ENCODE peak calls at places on chromosomes 2 and 18, in nine cellular contexts. J is tibial nerve; I is CD8-positive, alpha-beta memory T cell; Z is CD8-positive, alpha-beta T cell; U is fibroblast of villous mesenchyme; H is astrocyte; F is GM23338; G is cardiac fibroblast; D is choroid plexus epithelial cell. W is an unnamed sample.

GRCh38 chr2:98280376-98281102 is 65.7 kb upstream of the CNGA3 start:
- DNase-seq in J (no peak), I (no peak), Z (no peak), U (peak; percentile 37), H (no peak), F (peak; percentile 24), G (no peak), D (peak; percentile 7), W (peak; percentile 1)

GRCh38 chr2:102304268-102304667 is 7.1 kb upstream of the IL1RL1 start:
- DNase-seq in J (no peak), I (no peak), Z (no peak), U (peak; percentile 36), H (peak; percentile 48), F (no peak), G (peak; percentile 43), D (peak; percentile 79), W (peak; percentile 54)

GRCh38 chr2:65043001-65043400 is 13.2 kb upstream of the CEP68 start:
- DNase-seq in J (no peak), I (no peak), Z (no peak), U (no peak), H (no peak), F (no peak), G (no peak), D (no peak), W (no peak)

GRCh38 chr18:67510831-67511230 is 5.7 kb downstream of the DSEL start:
- DNase-seq in J (no peak), I (no peak), Z (no peak), U (peak; percentile 22), H (no peak), F (no peak), G (no peak), D (no peak), W (peak; percentile 29)

GRCh38 chr2:20625491-20625919 is 25.4 kb downstream of the HS1BP3 start:
- DNase-seq in J (no peak), I (no peak), Z (no peak), U (no peak), H (no peak), F (no peak), G (no peak), D (no peak), W (no peak)

GRCh38 chr2:55311444-55311870 is 42.4 kb upstream of the MTIF2 start:
- DNase-seq in J (no peak), I (no peak), Z (no peak), U (peak; percentile 30), H (no peak), F (peak; percentile 4), G (peak; percentile 31), D (peak; percentile 67), W (peak; percentile 22)

GRCh38 chr2:85997016-85997970 is 108.4 kb downstream of the POLR1A start:
- DNase-seq in J (peak; percentile 47), I (no peak), Z (no peak), U (no peak), H (peak; percentile 45), F (no peak), G (peak; percentile 83), D (peak; percentile 24), W (peak; percentile 88)

GRCh38 chr2:9153589-9153988 is 53.0 kb upstream of the ASAP2 start:
- DNase-seq in J (no peak), I (no peak), Z (no peak), U (no peak), H (no peak), F (no peak), G (peak; percentile 29), D (no peak), W (peak; percentile 39)

GRCh38 chr2:191845876-191846786 is 757 bp downstream of the CAVIN2 start:
- DNase-seq in J (no peak), I (no peak), Z (no peak), U (no peak), H (no peak), F (no peak), G (no peak), D (no peak), W (no peak)

GRCh38 chr2:120923426-120923825 is 187.8 kb downstream of the GLI2 start:
- DNase-seq in J (no peak), I (no peak), Z (no peak), U (no peak), H (no peak), F (no peak), G (no peak), D (no peak), W (no peak)

GRCh38 chr2:177239934-177240600 is 24.5 kb downstream of the NFE2L2 start:
- DNase-seq in J (peak; percentile 76), I (peak; percentile 54), Z (no peak), U (peak; percentile 66), H (peak; percentile 48), F (no peak), G (peak; percentile 70), D (peak; percentile 71), W (peak; percentile 67)

GRCh38 chr18:41457730-41458129 is 497.3 kb upstream of the PIK3C3 start:
- DNase-seq in J (no peak), I (no peak), Z (no peak), U (no peak), H (no peak), F (peak; percentile 21), G (no peak), D (no peak), W (no peak)

GRCh38 chr2:9769171-9770005 is 73.9 kb upstream of the TAF1B start:
- DNase-seq in J (no peak), I (no peak), Z (no peak), U (no peak), H (peak; percentile 36), F (peak; percentile 56), G (no peak), D (no peak), W (no peak)

GRCh38 chr18:22987547-22988182 is 54.5 kb downstream of the RBBP8 start:
- DNase-seq in J (no peak), I (no peak), Z (no peak), U (no peak), H (no peak), F (no peak), G (no peak), D (no peak), W (no peak)

GRCh38 chr2:226483745-226484619 is 315.6 kb downstream of the IRS1 start:
- DNase-seq in J (no peak), I (no peak), Z (no peak), U (peak; percentile 24), H (peak; percentile 69), F (peak; percentile 92), G (peak; percentile 34), D (peak; percentile 67), W (peak; percentile 49)

GRCh38 chr2:157875720-157876065 is 437 bp downstream of the ACVR1 start:
- DNase-seq in J (peak; percentile 17), I (peak; percentile 62), Z (no peak), U (no peak), H (no peak), F (peak; percentile 63), G (no peak), D (peak; percentile 28), W (peak; percentile 4)

GRCh38 chr2:165871025-165871424 is 77.0 kb upstream of the GALNT3 start:
- DNase-seq in J (no peak), I (no peak), Z (no peak), U (no peak), H (no peak), F (peak; percentile 4), G (no peak), D (no peak), W (no peak)

GRCh38 chr2:198144621-198145020 is 340.2 kb downstream of the PLCL1 start:
- DNase-seq in J (no peak), I (no peak), Z (no peak), U (no peak), H (no peak), F (no peak), G (no peak), D (no peak), W (no peak)

DNA sequence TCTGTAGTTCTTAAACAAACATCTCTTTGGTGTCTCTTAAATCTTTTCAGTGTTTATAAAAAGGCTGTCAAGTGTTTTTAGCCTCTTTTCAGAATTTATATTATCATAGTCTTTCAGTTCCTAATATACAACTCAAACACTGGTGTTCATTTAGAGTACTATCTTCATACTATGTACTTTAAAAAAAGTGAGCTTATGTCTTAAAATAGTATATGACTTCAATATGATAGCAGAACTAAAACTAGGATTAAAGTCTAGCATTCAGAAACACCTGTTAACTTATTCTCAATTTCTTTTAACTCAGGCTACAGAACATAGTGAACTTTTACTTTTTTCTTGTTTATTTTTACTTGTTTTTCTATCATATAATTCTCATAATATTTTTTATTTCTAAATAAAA is 14.7 kb upstream of the IKZF2 start:
- DNase-seq in J (no peak), I (no peak), Z (no peak), U (no peak), H (no peak), F (no peak), G (no peak), D (no peak), W (no peak)
- H3K4me3 ChIP-seq in J (no peak overlapping the region), I (no peak overlapping the region), Z (no peak overlapping the region), U (no peak overlapping the region), H (no peak overlapping the region), F (no peak overlapping the region), G (no peak overlapping the region), D (no peak overlapping the region), W (no peak overlapping the region)

DNA sequence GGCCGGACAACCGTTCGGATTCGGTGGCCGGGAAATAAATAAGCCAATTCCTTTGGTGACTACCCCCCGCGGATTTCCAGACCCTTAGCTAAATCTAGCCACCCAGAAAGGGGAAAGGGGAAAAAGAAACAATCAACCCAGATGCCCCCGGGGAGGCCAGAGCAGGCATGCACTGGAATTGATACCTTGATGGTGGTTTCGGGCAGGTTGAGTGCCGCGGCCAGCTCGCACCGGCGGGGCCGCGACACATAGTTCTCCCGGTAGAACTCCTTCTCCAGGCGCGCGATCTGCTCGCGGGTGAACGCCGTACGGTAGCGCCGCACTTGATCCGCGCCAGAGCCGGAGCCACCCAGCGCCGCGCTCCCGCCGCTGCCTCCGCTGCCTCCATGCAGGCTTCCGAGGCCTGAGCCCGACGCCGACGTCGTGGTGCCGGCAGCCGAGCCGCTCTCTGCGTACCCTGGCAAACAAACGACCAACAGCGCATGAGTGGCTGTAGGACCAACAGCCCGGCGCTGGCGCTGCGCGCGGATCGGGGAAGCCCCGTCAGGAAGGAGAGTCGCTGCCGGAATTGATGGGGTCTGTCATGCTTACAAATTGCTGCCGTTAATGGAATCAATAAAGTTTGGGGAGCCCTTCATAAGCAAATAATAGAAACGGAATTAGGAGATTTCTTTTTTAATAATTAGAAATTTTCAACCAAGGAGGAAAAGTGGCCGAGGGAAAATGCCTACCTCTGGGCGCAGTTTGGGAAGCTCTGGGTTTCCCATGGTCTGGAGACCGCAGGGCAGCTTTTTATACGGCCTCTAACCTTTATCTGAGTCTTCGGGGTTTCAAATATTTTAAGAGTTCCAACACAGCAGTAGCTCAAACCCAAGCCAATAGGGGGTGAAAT is 1.5 kb downstream of the EVX2 start:
- DNase-seq in J (no peak), I (no peak), Z (no peak), U (no peak), H (no peak), F (peak; percentile 54), G (no peak), D (no peak), W (no peak)
- H3K4me3 ChIP-seq in J (no peak overlapping the region), I (no peak overlapping the region), Z (no peak overlapping the region), U (no peak overlapping the region), H (no peak overlapping the region), F (peak overlapping the region; percentile 37), G (no peak overlapping the region), D (no peak overlapping the region), W (no peak overlapping the region)

GRCh38 chr2:105744091-105744908 is 412 bp upstream of the NCK2 start:
- DNase-seq in J (peak; percentile 12), I (peak; percentile 70), Z (peak; percentile 37), U (peak; percentile 60), H (no peak), F (peak; percentile 72), G (peak; percentile 68), D (peak; percentile 52), W (peak; percentile 17)
- H3K4me3 ChIP-seq in J (peak overlapping the region; percentile 71), I (peak overlapping the region; percentile 45), Z (peak overlapping the region; percentile 31), U (peak overlapping the region; percentile 60), H (peak overlapping the region; percentile 52), F (peak overlapping the region; percentile 57), G (peak overlapping the region; percentile 66), D (peak overlapping the region; percentile 67), W (peak overlapping the region; percentile 76)

GRCh38 chr2:73072416-73072815 is 904 bp upstream of the SFXN5 start:
- DNase-seq in J (no peak), I (no peak), Z (no peak), U (no peak), H (no peak), F (no peak), G (no peak), D (no peak), W (no peak)
- H3K4me3 ChIP-seq in J (no peak overlapping the region), I (peak overlapping the region; percentile 92), Z (peak overlapping the region; percentile 94), U (peak overlapping the region; percentile 80), H (peak overlapping the region; percentile 70), F (peak overlapping the region; percentile 81), G (peak overlapping the region; percentile 84), D (peak overlapping the region; percentile 90), W (no peak overlapping the region)

W was measured in fibroblast of the aortic adventitia.